ENCODE peak calls at places on chromosomes 12 and 14, in six cellular contexts. R, I, E, C, B and Y are unnamed samples.

GRCh38 chr14:42950363-42950762 is 1343.7 kb downstream of the LRFN5 start:
- DNase-seq in R (no peak), I (no peak), B (no peak), C (no peak), E (no peak), Y (no peak)

GRCh38 chr14:101066826-101067508 is 163.4 kb upstream of the RTL1 start:
- DNase-seq in I (no peak), R (no peak), E (peak), B (peak), C (peak), Y (no peak)

GRCh38 chr12:7066596-7066995 is 6.1 kb downstream of the C1S start:
- DNase-seq in C (no peak), B (no peak), I (no peak), R (no peak), E (no peak), Y (no peak)

GRCh38 chr12:104672501-104673265 is 215.9 kb downstream of the CHST11 start:
- DNase-seq in B (peak), I (peak), E (no peak), C (no peak), R (no peak), Y (no peak)

GRCh38 chr14:91367173-91368171 is 50.1 kb downstream of the CCDC88C start:
- DNase-seq in I (peak), E (peak), R (no peak), C (no peak), B (no peak), Y (no peak)

GRCh38 chr12:50659690-50660424 is 104.0 kb upstream of the ATF1 start:
- DNase-seq in C (no peak), B (no peak), R (no peak), E (peak), I (no peak), Y (no peak)

GRCh38 chr12:42402821-42403411 is 76.9 kb downstream of the PPHLN1 start:
- DNase-seq in C (no peak), R (no peak), B (no peak), I (no peak), E (no peak), Y (no peak)

GRCh38 chr12:15044461-15044860 is 71.6 kb downstream of the PDE6H start:
- DNase-seq in I (peak), E (no peak), C (no peak), R (no peak), B (no peak), Y (peak)

GRCh38 chr14:36383674-36384421 is 63.4 kb upstream of the MBIP start:
- DNase-seq in C (no peak), I (no peak), E (no peak), B (peak), R (no peak), Y (no peak)

GRCh38 chr14:79044894-79045624 is 874.9 kb downstream of the NRXN3 start:
- DNase-seq in I (peak), E (peak), R (peak), C (no peak), B (no peak), Y (peak)

GRCh38 chr14:97626088-97626487 is 828.9 kb downstream of the VRK1 start:
- DNase-seq in B (no peak), C (no peak), I (no peak), E (no peak), R (no peak), Y (no peak)

GRCh38 chr14:81164167-81164774 is 56.5 kb downstream of the GTF2A1 start:
- DNase-seq in B (peak), I (peak), R (peak), C (peak), E (peak), Y (peak)

GRCh38 chr12:1138691-1139090 is 147.7 kb downstream of the ERC1 start:
- DNase-seq in E (no peak), R (no peak), I (no peak), B (no peak), C (no peak), Y (no peak)

GRCh38 chr12:57085999-57086950 is 2.6 kb upstream of the NAB2 start:
- DNase-seq in I (peak), C (peak), E (peak), B (peak), R (peak), Y (peak)

GRCh38 chr12:38844237-38844636 is 61.2 kb downstream of the CPNE8 start:
- DNase-seq in I (no peak), B (no peak), R (no peak), C (no peak), E (no peak), Y (no peak)

GRCh38 chr12:49092086-49092815 is 2.4 kb downstream of the DHH start:
- DNase-seq in I (peak), B (no peak), E (no peak), C (peak), R (peak), Y (peak)

GRCh38 chr14:29652586-29652985 is 275.1 kb downstream of the PRKD1 start:
- DNase-seq in E (no peak), B (no peak), R (no peak), C (no peak), I (peak), Y (peak)

GRCh38 chr14:23041729-23042128 is 283 bp upstream of the PSMB11 start:
- DNase-seq in B (no peak), C (no peak), E (no peak), R (no peak), I (no peak), Y (no peak)

GRCh38 chr12:70252832-70253231 is 9.6 kb downstream of the CNOT2 start:
- DNase-seq in I (no peak), C (no peak), R (no peak), E (no peak), B (no peak), Y (peak)

GRCh38 chr12:120687570-120688289 is 781 bp downstream of the MLEC start:
- DNase-seq in R (no peak), E (peak), C (no peak), B (no peak), I (peak), Y (peak)

GRCh38 chr14:104175811-104176210 is 37.4 kb downstream of the KIF26A start:
- DNase-seq in E (no peak), C (no peak), I (no peak), B (no peak), R (no peak), Y (no peak)

GRCh38 chr12:19171731-19172130 is 42.2 kb downstream of the PLEKHA5 start:
- DNase-seq in E (no peak), R (no peak), C (no peak), I (no peak), B (no peak), Y (no peak)

GRCh38 chr14:99757331-99758070 is 35.7 kb upstream of the EML1 start:
- DNase-seq in C (no peak), B (peak), E (no peak), I (peak), R (no peak), Y (peak)

GRCh38 chr14:102510616-102511520 is 1.3 kb upstream of the ANKRD9 start:
- DNase-seq in C (peak), E (peak), I (peak), B (no peak), R (peak), Y (no peak)

GRCh38 chr12:122999986-123000420 is 19.5 kb downstream of the ARL6IP4 start:
- DNase-seq in I (no peak), B (no peak), C (no peak), E (no peak), R (peak), Y (no peak)

GRCh38 chr14:78170203-78170602 is at the start of gene NRXN3:
- DNase-seq in R (peak), E (peak), C (peak), I (no peak), B (no peak), Y (no peak)

GRCh38 chr14:24398943-24399801 is at the start of gene NYNRIN:
- DNase-seq in C (no peak), B (peak), E (peak), R (peak), I (peak), Y (peak)

GRCh38 chr14:53478174-53478573 is 325.1 kb upstream of the DDHD1 start:
- DNase-seq in C (no peak), E (no peak), B (no peak), I (no peak), R (no peak), Y (no peak)

GRCh38 chr14:61454545-61454944 is 133.2 kb downstream of the PRKCH start:
- DNase-seq in R (no peak), I (no peak), B (no peak), C (no peak), E (no peak), Y (no peak)

GRCh38 chr14:90511252-90511651 is 114.4 kb downstream of the CALM1 start:
- DNase-seq in C (no peak), B (no peak), E (no peak), R (no peak), I (no peak), Y (no peak)

GRCh38 chr12:65511134-65511912 is 232.8 kb downstream of the MSRB3 start:
- DNase-seq in E (no peak), B (peak), I (no peak), R (no peak), C (no peak), Y (no peak)

GRCh38 chr12:42744539-42745156 is 155.1 kb upstream of the PRICKLE1 start:
- DNase-seq in E (no peak), I (peak), R (no peak), B (no peak), C (peak), Y (peak)

GRCh38 chr12:110622582-110622981 is 8.7 kb downstream of the TCTN1 start:
- DNase-seq in B (no peak), C (no peak), E (no peak), I (no peak), R (no peak), Y (no peak)

GRCh38 chr12:75908961-75909699 is 122.4 kb downstream of the PHLDA1 start:
- DNase-seq in C (no peak), E (peak), R (no peak), I (peak), B (peak), Y (peak)

GRCh38 chr14:104434214-104435076 is 145.1 kb upstream of the C14orf180 start:
- DNase-seq in E (no peak), R (no peak), B (no peak), C (no peak), I (no peak), Y (no peak)

GRCh38 chr12:24044973-24045703 is 95.7 kb upstream of the SOX5 start:
- DNase-seq in C (peak), B (no peak), R (no peak), I (no peak), E (peak), Y (no peak)

GRCh38 chr14:106876711-106877110 is 1350.3 kb downstream of the TMEM121 start:
- DNase-seq in C (no peak), R (no peak), E (no peak), I (no peak), B (no peak), Y (no peak)

GRCh38 chr12:84910549-84911241 is 1.9 kb downstream of the SLC6A15 start:
- DNase-seq in E (no peak), I (peak), B (no peak), R (no peak), C (no peak), Y (peak)

DNA sequence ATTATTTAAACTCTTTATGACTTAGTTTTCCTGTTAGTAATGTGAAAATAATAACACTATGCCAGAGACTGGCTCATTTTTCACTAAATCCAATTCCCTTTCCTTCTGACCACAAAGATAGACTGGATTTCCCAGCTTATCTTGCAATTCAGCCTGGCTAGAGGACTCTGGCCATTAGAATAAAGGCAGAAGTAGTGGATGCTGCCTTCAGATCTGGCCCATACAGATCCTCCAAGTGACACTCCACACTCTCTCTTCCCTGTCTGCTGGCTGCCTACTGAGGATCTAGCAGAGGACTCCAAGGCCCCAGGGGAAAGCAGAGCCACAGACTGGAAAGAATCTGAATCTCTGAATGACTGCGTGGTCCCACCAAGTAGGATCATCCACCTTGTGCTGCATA is 188.8 kb upstream of the LMNTD1 start:
- DNase-seq in R (no peak), C (no peak), B (no peak), I (no peak), E (no peak), Y (no peak)
- H3K4me3 ChIP-seq in R (no peak), C (no peak), B (no peak), I (no peak), E (no peak), Y (no peak)

DNA sequence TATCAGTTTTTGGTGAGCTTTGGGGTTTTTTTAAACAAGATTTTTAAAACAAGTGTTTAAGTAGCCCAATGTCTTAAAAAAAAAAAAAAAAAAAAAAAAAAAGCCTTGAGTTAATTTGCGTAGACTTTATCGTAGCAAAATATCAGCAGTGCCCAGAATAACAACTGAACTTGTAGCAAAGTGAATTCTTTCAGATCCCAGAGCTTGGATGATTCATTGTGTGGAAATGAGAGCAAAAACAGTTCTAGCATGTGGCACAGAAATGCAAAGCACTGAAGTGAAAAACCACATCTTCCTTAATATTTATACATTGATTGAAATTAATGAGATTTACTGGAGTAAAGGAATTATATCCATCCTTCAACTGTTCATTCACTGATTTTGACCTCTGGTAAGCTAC is 258.1 kb downstream of the EGLN3 start:
- DNase-seq in C (no peak), B (no peak), R (no peak), E (no peak), I (peak), Y (peak)
- H3K4me3 ChIP-seq in C (no peak), B (no peak), R (no peak), E (no peak), I (no peak), Y (no peak)

DNA sequence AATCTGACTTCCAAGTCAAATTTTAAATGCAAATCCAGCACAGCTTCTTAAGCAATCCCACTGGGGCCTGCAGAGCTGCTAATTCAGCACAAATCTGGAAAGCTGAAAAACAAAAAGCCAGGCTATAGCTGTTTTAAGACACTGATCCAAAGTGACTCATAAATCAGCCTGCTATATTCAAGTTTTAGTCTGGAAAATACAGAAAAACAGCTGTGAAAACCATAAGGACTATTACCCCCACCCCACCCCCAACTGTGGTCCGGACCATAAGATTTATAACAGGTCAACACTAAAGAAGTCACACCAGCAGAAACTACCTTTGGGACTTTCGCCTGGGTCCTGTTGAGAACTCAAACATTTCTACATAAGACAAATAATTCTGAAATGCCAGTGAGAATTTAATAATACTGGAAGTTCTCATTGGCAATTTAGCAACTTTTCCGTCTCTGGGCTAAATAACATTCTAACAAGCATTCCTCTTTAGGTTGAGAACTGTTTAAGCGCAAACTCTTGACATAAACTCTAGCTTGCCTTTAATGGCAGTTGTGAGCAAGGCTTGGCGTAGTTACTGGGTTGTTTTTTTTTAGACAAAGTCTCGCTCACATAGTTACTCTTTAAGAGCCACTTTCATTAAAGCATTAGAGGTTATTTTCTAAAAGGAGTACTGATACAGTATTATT is 3.3 kb downstream of the LRIG3 start:
- DNase-seq in B (no peak), I (peak), C (no peak), R (no peak), E (peak), Y (peak)
- H3K4me3 ChIP-seq in B (peak), I (peak), C (no peak), R (peak), E (peak), Y (peak)

DNA sequence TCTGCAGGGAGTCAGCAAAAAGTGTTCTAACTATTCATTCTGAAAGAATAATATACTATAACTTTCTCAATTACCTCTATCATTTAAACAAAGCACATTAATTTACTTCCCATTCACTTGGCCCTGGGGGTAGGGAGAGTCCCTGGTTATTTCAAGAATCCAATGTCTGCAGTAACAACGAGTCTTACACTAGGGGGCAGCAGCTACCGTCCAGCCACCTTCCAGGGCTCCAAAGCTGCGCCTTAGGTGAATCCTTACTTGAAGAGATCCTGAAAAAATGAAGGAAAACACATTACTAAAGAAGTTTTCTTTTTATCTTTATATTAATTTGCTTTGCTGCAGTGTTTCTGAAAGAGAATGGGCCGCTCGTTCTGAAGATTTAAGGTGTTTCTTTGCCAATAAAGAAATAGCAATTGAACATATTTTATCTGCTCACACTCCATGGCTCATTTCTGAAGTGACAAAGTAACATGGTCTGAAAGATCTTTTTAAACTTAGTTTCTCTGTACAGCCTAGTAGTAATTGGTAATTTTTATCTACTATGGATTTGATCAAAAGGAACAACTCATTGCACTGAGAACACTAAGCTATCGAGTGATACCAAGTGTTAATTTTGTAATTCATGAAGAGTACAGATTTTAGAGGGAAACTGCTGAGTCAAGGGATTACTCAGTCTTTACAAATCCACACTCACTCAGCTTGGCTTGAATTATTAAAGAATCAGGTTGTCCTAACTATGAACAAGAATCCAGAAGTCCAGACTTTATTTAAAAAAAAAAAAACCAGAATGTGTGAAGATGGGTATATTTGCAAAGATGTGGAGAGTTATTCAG is 27.6 kb downstream of the BHLHE41 start:
- DNase-seq in B (peak), I (peak), E (peak), R (peak), C (peak), Y (peak)
- H3K4me3 ChIP-seq in B (no peak), I (no peak), E (no peak), R (no peak), C (no peak), Y (peak)

GRCh38 chr14:56807586-56808168 is 2.6 kb downstream of the OTX2 start:
- DNase-seq in C (no peak), E (no peak), I (no peak), B (no peak), R (peak), Y (no peak)

GRCh38 chr14:56810850-56811595 is 744 bp upstream of the OTX2 start:
- DNase-seq in C (no peak), E (no peak), R (peak), B (no peak), I (no peak), Y (no peak)

GRCh38 chr14:56808314-56809201 is 1.7 kb downstream of the OTX2 start:
- DNase-seq in I (no peak), E (no peak), C (no peak), B (no peak), R (peak), Y (no peak)

GRCh38 chr14:56810341-56810740 is at the start of gene OTX2:
- DNase-seq in E (no peak), B (no peak), R (peak), C (no peak), I (no peak), Y (no peak)

DNA sequence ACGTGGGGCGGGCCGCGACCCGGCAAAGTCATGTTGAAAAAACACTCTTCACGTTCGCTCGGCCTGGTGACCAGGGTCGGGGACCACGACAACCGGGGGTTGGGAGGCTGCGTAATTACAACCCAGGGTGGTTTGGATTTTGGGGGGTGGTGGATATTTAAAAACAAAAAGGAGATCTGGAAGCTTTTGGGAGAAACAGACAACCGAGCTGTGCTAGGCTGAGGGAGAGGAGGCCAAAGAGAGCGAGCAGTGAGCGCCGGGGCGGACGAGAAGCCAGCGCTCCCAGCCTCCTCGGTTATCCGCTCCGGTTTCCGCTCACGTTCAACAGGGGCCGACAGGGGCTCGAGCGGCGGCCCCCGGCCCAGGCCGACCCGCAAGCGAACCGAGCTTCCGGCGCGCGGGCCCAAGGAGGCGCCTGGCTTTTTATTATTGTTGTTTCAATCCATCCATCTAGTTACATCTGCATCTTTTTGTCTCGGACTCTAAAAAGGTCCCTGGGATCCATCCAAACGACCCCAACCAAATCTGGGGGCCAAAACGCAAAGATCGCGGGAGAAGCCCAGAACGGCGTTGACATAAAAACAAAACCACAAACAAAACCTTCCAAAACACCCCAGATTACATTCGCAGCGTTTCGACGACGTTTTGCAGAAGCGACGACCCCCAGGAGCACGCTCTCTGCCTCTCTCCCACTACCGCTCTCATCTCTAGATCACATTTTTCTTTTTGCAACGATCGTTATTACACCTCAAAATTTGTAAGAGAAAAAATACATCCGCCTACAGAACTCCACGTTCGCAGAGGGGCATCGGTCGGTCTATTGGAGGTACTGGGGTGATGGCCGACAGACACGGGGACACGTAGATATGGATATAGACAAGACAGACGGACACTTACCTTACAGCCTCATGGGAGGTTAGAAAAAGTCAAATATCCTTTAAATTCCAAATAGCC is 740 bp downstream of the OTX2 start:
- DNase-seq in C (no peak), B (no peak), R (peak), E (no peak), I (no peak), Y (no peak)
- H3K4me3 ChIP-seq in C (no peak), B (no peak), R (peak), E (no peak), I (peak), Y (no peak)